ENCODE peak calls at places on chromosomes 13 and 19, in six cellular contexts. U is H1; Z is stimulated activated CD8-positive, alpha-beta memory T cell treated with anti-CD3 and anti-CD28 coated beads, Interleukin-7, amount 100 ng/mL, for 1 hour; Y is neuronal stem cell; E is stimulated activated CD4-positive, alpha-beta T cell treated with anti-CD3 and anti-CD28 coated beads, Interleukin-1b, Interleukin-23, amount 100 ng/mL, for 48 hours; C is germinal center. W is an unnamed sample.

GRCh38 chr19:34555447-34555846 is 73.9 kb downstream of the WTIP start:
- DNase-seq in U (no peak), Z (no peak), Y (no peak), E (no peak), C (no peak), W (no peak)

GRCh38 chr13:59997976-59998375 is 165.8 kb downstream of the DIAPH3 start:
- DNase-seq in U (no peak), Z (no peak), Y (no peak), E (no peak), C (no peak), W (no peak)

GRCh38 chr13:32947886-32948285 is 68.3 kb upstream of the KL start:
- DNase-seq in U (no peak), Z (no peak), Y (no peak), E (no peak), C (no peak), W (peak)

GRCh38 chr19:14333101-14333871 is 48.0 kb upstream of the ADGRE5 start:
- DNase-seq in U (peak), Z (no peak), Y (no peak), E (peak), C (no peak), W (no peak)

GRCh38 chr13:107216046-107216715 is 648.2 kb upstream of the ARGLU1 start:
- DNase-seq in U (no peak), Z (no peak), Y (no peak), E (no peak), C (no peak), W (no peak)

GRCh38 chr13:31781064-31781463 is 41.7 kb downstream of the RXFP2 start:
- DNase-seq in U (no peak), Z (no peak), Y (no peak), E (no peak), C (no peak), W (no peak)

GRCh38 chr19:4284176-4284958 is 5.3 kb downstream of the SHD start:
- DNase-seq in U (peak), Z (no peak), Y (no peak), E (no peak), C (no peak), W (no peak)

GRCh38 chr19:45346449-45346848 is 5.9 kb downstream of the KLC3 start:
- DNase-seq in U (no peak), Z (no peak), Y (no peak), E (no peak), C (no peak), W (no peak)

GRCh38 chr13:76516013-76516412 is 370.2 kb downstream of the KCTD12 start:
- DNase-seq in U (no peak), Z (no peak), Y (no peak), E (no peak), C (no peak), W (no peak)

GRCh38 chr19:8069116-8069973 is 16.8 kb downstream of the CCL25 start:
- DNase-seq in U (peak), Z (no peak), Y (no peak), E (peak), C (no peak), W (no peak)

GRCh38 chr19:57769345-57770131 is at the start of gene ZNF586:
- DNase-seq in U (peak), Z (peak), Y (peak), E (peak), C (peak), W (peak)

GRCh38 chr19:1665565-1666047 is 13.2 kb upstream of the TCF3 start:
- DNase-seq in U (no peak), Z (no peak), Y (no peak), E (no peak), C (no peak), W (no peak)

GRCh38 chr19:33385956-33386355 is 12.4 kb downstream of the CEBPG start:
- DNase-seq in U (no peak), Z (no peak), Y (no peak), E (no peak), C (no peak), W (no peak)

GRCh38 chr19:45676851-45677263 is 8.8 kb downstream of the GIPR start:
- DNase-seq in U (peak), Z (peak), Y (no peak), E (peak), C (peak), W (no peak)

GRCh38 chr13:73513751-73514150 is 454.9 kb downstream of the KLF5 start:
- DNase-seq in U (no peak), Z (no peak), Y (no peak), E (no peak), C (no peak), W (no peak)

GRCh38 chr13:75486146-75486545 is 4.2 kb upstream of the TBC1D4 start:
- DNase-seq in U (no peak), Z (no peak), Y (no peak), E (no peak), C (no peak), W (no peak)

GRCh38 chr13:50129923-50130685 is 114.9 kb downstream of the KCNRG start:
- DNase-seq in U (peak), Z (no peak), Y (peak), E (peak), C (peak), W (no peak)

GRCh38 chr19:5891938-5892771 is 11.4 kb downstream of the NDUFA11 start:
- DNase-seq in U (peak), Z (no peak), Y (peak), E (no peak), C (no peak), W (no peak)

GRCh38 chr13:19818223-19818842 is 35.6 kb upstream of the PSPC1 start:
- DNase-seq in U (peak), Z (no peak), Y (peak), E (peak), C (no peak), W (no peak)

GRCh38 chr19:2726904-2727639 is 5.9 kb upstream of the DIRAS1 start:
- DNase-seq in U (no peak), Z (no peak), Y (no peak), E (no peak), C (no peak), W (no peak)

GRCh38 chr13:25490236-25490635 is 118.5 kb downstream of the ATP8A2 start:
- DNase-seq in U (no peak), Z (no peak), Y (no peak), E (no peak), C (no peak), W (no peak)

GRCh38 chr19:56760842-56761241 is 79.7 kb downstream of the PEG3 start:
- DNase-seq in U (no peak), Z (no peak), Y (no peak), E (no peak), C (no peak), W (no peak)